ENCODE peak calls at places on chromosomes 7 and 10, in four cellular contexts. O is HepG2, C is K562, U is H1. Q is an unnamed sample.

GRCh38 chr10:74058658-74059057 is 60.7 kb downstream of the VCL start:
- DNase-seq in O (peak; percentile 37), C (peak; percentile 61), U (no peak), Q (peak; percentile 39)

GRCh38 chr10:15141136-15142067 is 27.1 kb downstream of the NMT2 start:
- DNase-seq in O (peak; percentile 20), C (no peak), U (no peak), Q (no peak)

GRCh38 chr10:22713853-22714523 is 390 bp downstream of the PIP4K2A start:
- DNase-seq in O (no peak), C (peak; percentile 56), U (no peak), Q (peak; percentile 29)

GRCh38 chr10:29386347-29386999 is 97.6 kb downstream of the LYZL1 start:
- DNase-seq in O (peak; percentile 44), C (peak; percentile 37), U (no peak), Q (peak; percentile 43)

GRCh38 chr7:79529896-79530235 is 76.4 kb upstream of the MAGI2 start:
- DNase-seq in O (no peak), C (no peak), U (no peak), Q (no peak)

GRCh38 chr10:123606955-123607354 is 59.2 kb upstream of the GPR26 start:
- DNase-seq in O (no peak), C (no peak), U (no peak), Q (no peak)

GRCh38 chr10:70773965-70774809 is 11.0 kb downstream of the TBATA start:
- DNase-seq in O (no peak), C (no peak), U (no peak), Q (no peak)

GRCh38 chr10:26468691-26469090 is 30.6 kb downstream of the APBB1IP start:
- DNase-seq in O (no peak), C (no peak), U (no peak), Q (no peak)

GRCh38 chr10:69831231-69831855 is 29.6 kb downstream of the COL13A1 start:
- DNase-seq in O (no peak), C (no peak), U (no peak), Q (no peak)

GRCh38 chr10:103592186-103593021 is 98.9 kb downstream of the NEURL1 start:
- DNase-seq in O (peak; percentile 30), C (peak; percentile 61), U (peak; percentile 46), Q (peak; percentile 40)

GRCh38 chr10:55410415-55410885 is 609.4 kb upstream of the PCDH15 start:
- DNase-seq in O (no peak), C (no peak), U (peak; percentile 19), Q (peak; percentile 91)

GRCh38 chr10:98262571-98262970 is 5.4 kb downstream of the LOXL4 start:
- DNase-seq in O (no peak), C (no peak), U (peak; percentile 34), Q (peak; percentile 38)

GRCh38 chr7:51456471-51457060 is 140.0 kb upstream of the COBL start:
- DNase-seq in O (no peak), C (no peak), U (no peak), Q (no peak)

GRCh38 chr10:113069595-113069994 is 119.5 kb downstream of the TCF7L2 start:
- DNase-seq in O (no peak), C (no peak), U (no peak), Q (no peak)

GRCh38 chr7:37027557-37028341 is 303.5 kb upstream of the AOAH start:
- DNase-seq in O (no peak), C (no peak), U (no peak), Q (no peak)

GRCh38 chr7:32588657-32589056 is 93.4 kb downstream of the AVL9 start:
- DNase-seq in O (peak; percentile 36), C (peak; percentile 22), U (no peak), Q (peak; percentile 85)

GRCh38 chr10:113704637-113705343 is 25.1 kb downstream of the CASP7 start:
- DNase-seq in O (peak; percentile 27), C (peak; percentile 45), U (no peak), Q (peak; percentile 50)

GRCh38 chr7:69228212-69228811 is 370.0 kb upstream of the AUTS2 start:
- DNase-seq in O (no peak), C (no peak), U (no peak), Q (no peak)

GRCh38 chr7:91446819-91447218 is 182.6 kb downstream of the FZD1 start:
- DNase-seq in O (no peak), C (no peak), U (no peak), Q (no peak)

GRCh38 chr7:96792115-96792514 is 82.5 kb upstream of the SEM1 start:
- DNase-seq in O (no peak), C (no peak), U (no peak), Q (no peak)

GRCh38 chr10:63467833-63468232 is 2.1 kb upstream of the JMJD1C start:
- DNase-seq in O (no peak), C (no peak), U (no peak), Q (no peak)

GRCh38 chr10:71963756-71964668 is at the start of gene CHST3:
- DNase-seq in O (no peak), C (no peak), U (no peak), Q (peak; percentile 62)

GRCh38 chr7:50396856-50397255 is 53.3 kb downstream of the FIGNL1 start:
- DNase-seq in O (no peak), C (no peak), U (no peak), Q (no peak)

GRCh38 chr7:114630186-114630824 is 215.7 kb downstream of the FOXP2 start:
- DNase-seq in O (no peak), C (no peak), U (no peak), Q (no peak)

GRCh38 chr10:33799281-33799943 is 464.9 kb upstream of the NRP1 start:
- DNase-seq in O (peak; percentile 92), C (no peak), U (no peak), Q (no peak)

GRCh38 chr10:111076191-111076681 is 593 bp upstream of the ADRA2A start:
- DNase-seq in O (no peak), C (peak; percentile 29), U (peak; percentile 63), Q (peak; percentile 41)

GRCh38 chr7:139594911-139595476 is 71.5 kb downstream of the CLEC2L start:
- DNase-seq in O (no peak), C (no peak), U (no peak), Q (no peak)

GRCh38 chr10:84605802-84606201 is 277.4 kb downstream of the CCSER2 start:
- DNase-seq in O (no peak), C (no peak), U (no peak), Q (no peak)

GRCh38 chr10:71236286-71236685 is 23.9 kb downstream of the UNC5B start:
- DNase-seq in O (no peak), C (no peak), U (no peak), Q (no peak)

GRCh38 chr10:52644678-52645434 is 127.7 kb downstream of the MBL2 start:
- DNase-seq in O (peak; percentile 48), C (peak; percentile 26), U (no peak), Q (peak; percentile 79)

GRCh38 chr10:103921750-103922195 is 3.8 kb upstream of the STN1 start:
- DNase-seq in O (peak; percentile 66), C (peak; percentile 70), U (no peak), Q (peak; percentile 18)

GRCh38 chr7:45031829-45032228 is 31.8 kb downstream of the CCM2 start:
- DNase-seq in O (peak; percentile 56), C (no peak), U (no peak), Q (no peak)

GRCh38 chr7:155426543-155427410 is 31.2 kb upstream of the EN2 start:
- DNase-seq in O (no peak), C (no peak), U (no peak), Q (no peak)

GRCh38 chr7:67823345-67823744 is 826.7 kb downstream of the TYW1 start:
- DNase-seq in O (no peak), C (peak; percentile 4), U (no peak), Q (no peak)

GRCh38 chr7:139827042-139827441 is 2.0 kb upstream of the TBXAS1 start:
- DNase-seq in O (no peak), C (peak; percentile 30), U (no peak), Q (no peak)

GRCh38 chr10:89278034-89278535 is 23.8 kb upstream of the IFIT2 start:
- DNase-seq in O (peak; percentile 81), C (no peak), U (no peak), Q (peak; percentile 98)
- TF ChIP-seq MAX in O (peak; percentile 30), C (no peak), U (no peak), Q (no peak)

GRCh38 chr10:99689461-99689860 is 30.2 kb downstream of the ENTPD7 start:
- DNase-seq in O (no peak), C (no peak), U (no peak), Q (no peak)

GRCh38 chr10:99698504-99699080 is 33.3 kb downstream of the COX15 start:
- DNase-seq in O (no peak), C (no peak), U (no peak), Q (peak; percentile 7)

GRCh38 chr10:99695761-99696160 is 36.2 kb downstream of the COX15 start:
- DNase-seq in O (no peak), C (no peak), U (no peak), Q (no peak)

GRCh38 chr10:99694171-99694570 is 34.9 kb downstream of the ENTPD7 start:
- DNase-seq in O (no peak), C (no peak), U (no peak), Q (no peak)
- TF ChIP-seq JUN in O (no peak), C (no peak), U (no peak), Q (no peak)

GRCh38 chr7:100517305-100517704 is 21.7 kb upstream of the AGFG2 start:
- DNase-seq in O (no peak), C (no peak), U (no peak), Q (no peak)

GRCh38 chr7:100510437-100511239 is 26.9 kb downstream of the NYAP1 start:
- DNase-seq in O (no peak), C (peak; percentile 93), U (no peak), Q (no peak)

GRCh38 chr7:100513212-100513611 is 25.8 kb upstream of the AGFG2 start:
- DNase-seq in O (no peak), C (no peak), U (no peak), Q (no peak)

GRCh38 chr7:100516135-100516812 is 22.7 kb upstream of the AGFG2 start:
- DNase-seq in O (peak; percentile 18), C (peak; percentile 53), U (no peak), Q (no peak)

DNA sequence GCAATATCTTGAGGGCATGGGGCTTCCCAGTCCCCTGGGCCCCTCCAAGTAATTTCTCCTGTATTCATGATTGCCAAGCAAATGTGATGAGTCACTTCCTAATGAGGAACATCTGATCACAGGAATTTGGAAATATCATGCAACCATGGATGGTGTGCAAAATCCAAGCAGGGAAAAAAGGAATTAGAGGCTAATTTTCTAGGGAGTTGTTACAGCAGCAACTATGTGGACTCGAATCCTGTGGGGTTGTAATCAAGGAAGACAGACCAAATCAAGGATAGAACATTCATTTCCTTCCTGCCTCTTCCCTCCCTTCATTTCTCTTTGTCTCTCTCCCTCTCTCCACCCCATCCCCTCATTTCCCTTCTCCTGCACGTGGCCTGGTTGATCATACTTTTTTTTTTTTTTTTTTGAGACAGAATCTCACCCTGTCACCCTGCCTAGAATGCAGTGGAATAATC is 23.9 kb upstream of the AGFG2 start:
- DNase-seq in O (no peak), C (no peak), U (no peak), Q (peak; percentile 60)
- TF ChIP-seq POLR2AphosphoS5 in O (no peak), C (no peak), U (no peak), Q (peak; percentile 20)

DNA sequence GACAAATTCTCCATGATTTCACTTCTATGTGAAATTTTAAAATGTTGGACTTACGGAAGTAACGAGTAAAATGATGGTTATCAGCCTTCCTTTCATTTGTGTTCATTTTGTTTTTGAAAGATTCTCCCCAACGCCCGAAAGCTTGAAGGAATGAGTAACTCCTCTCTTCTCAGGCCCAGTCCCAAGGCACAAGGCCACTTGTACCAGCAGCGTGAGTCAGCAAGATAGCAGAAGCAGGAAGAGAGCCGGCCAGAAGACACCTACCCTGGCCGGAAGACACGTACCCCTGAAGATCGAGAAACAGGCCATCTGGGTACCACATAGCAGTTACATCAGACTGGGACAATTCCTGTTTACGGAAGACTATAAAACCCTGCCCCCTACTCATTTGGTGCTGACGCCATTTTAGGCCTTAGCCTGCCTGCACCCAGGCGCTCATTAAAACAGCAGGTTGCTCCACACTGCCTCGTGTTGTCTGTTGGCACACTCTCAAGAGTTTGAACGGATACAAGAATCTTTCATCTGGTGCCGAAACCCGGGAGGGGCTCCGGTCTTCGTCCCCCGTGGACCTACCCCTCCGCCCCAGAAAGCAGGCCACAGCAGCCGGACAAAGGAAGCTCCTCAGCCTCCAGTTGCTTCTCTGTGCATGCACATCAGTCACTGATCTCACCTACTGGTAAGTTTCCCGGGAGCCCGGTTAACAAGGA is 60.4 kb downstream of the LRRC17 start:
- DNase-seq in O (no peak), C (peak; percentile 96), U (no peak), Q (peak; percentile 91)
- TF ChIP-seq MAX in O (no peak), C (peak; percentile 75), U (no peak), Q (no peak)

Q was measured in endothelial cell of umbilical vein.